ENCODE peak calls at places on chromosome 11, in eight cellular contexts. B is WTC11; K is non-pigmented ciliary epithelial cell; A is stimulated activated CD4-positive, alpha-beta T cell treated with anti-CD3 and anti-CD28 coated beads, Interleukin-15, amount 100 ng/mL, for 24 hours; Y is pulmonary artery endothelial cell; I is M059J; D is nephron progenitor cell; E is Panc1. Z is an unnamed sample.

GRCh38 chr11:12200359-12201015 is 90.1 kb downstream of the MICAL2 start:
- DNase-seq in B (no peak), K (no peak), A (peak), Y (peak), I (peak), D (no peak), E (no peak), Z (no peak)

GRCh38 chr11:2211113-2211971 is 39.7 kb upstream of the TH start:
- DNase-seq in B (no peak), K (no peak), A (no peak), Y (no peak), I (no peak), D (no peak), E (no peak), Z (peak)

GRCh38 chr11:110571286-110571685 is 141.0 kb downstream of the ARHGAP20 start:
- DNase-seq in B (no peak), K (no peak), A (no peak), Y (no peak), I (no peak), D (no peak), E (no peak), Z (no peak)

GRCh38 chr11:122486793-122487495 is 168.6 kb upstream of the UBASH3B start:
- DNase-seq in B (peak), K (no peak), A (no peak), Y (peak), I (peak), D (peak), E (no peak), Z (peak)

GRCh38 chr11:66112640-66113098 is 42.6 kb downstream of the PACS1 start:
- DNase-seq in B (no peak), K (peak), A (no peak), Y (peak), I (peak), D (no peak), E (no peak), Z (no peak)

GRCh38 chr11:13461291-13461690 is 1.7 kb downstream of the BTBD10 start:
- DNase-seq in B (no peak), K (no peak), A (no peak), Y (no peak), I (no peak), D (no peak), E (no peak), Z (no peak)

GRCh38 chr11:106724293-106724892 is 293.9 kb downstream of the GUCY1A2 start:
- DNase-seq in B (no peak), K (peak), A (no peak), Y (no peak), I (peak), D (no peak), E (no peak), Z (no peak)

GRCh38 chr11:122897606-122898210 is 15.1 kb downstream of the JHY start:
- DNase-seq in B (no peak), K (peak), A (no peak), Y (peak), I (peak), D (no peak), E (no peak), Z (no peak)

GRCh38 chr11:97684486-97685439 is 1295.0 kb downstream of the JRKL start:
- DNase-seq in B (no peak), K (no peak), A (no peak), Y (no peak), I (peak), D (no peak), E (no peak), Z (no peak)

GRCh38 chr11:6607190-6607635 is 3.6 kb downstream of the ILK start:
- DNase-seq in B (no peak), K (no peak), A (no peak), Y (no peak), I (no peak), D (no peak), E (no peak), Z (no peak)

GRCh38 chr11:116030697-116031331 is 526.6 kb upstream of the CADM1 start:
- DNase-seq in B (no peak), K (no peak), A (no peak), Y (no peak), I (no peak), D (no peak), E (no peak), Z (no peak)

GRCh38 chr11:1669546-1670218 is 27.3 kb upstream of the KRTAP5-6 start:
- DNase-seq in B (no peak), K (no peak), A (no peak), Y (no peak), I (peak), D (no peak), E (no peak), Z (no peak)

GRCh38 chr11:70183483-70184176 is 19.5 kb upstream of the FADD start:
- DNase-seq in B (no peak), K (no peak), A (no peak), Y (no peak), I (no peak), D (no peak), E (no peak), Z (no peak)

GRCh38 chr11:58829736-58830135 is 14.8 kb downstream of the GLYATL2 start:
- DNase-seq in B (no peak), K (peak), A (no peak), Y (no peak), I (peak), D (no peak), E (no peak), Z (no peak)

Z was measured in left kidney.